ENCODE peak calls at places on chromosomes 11 and 22, in four cellular contexts. Z, C, U and J are unnamed samples.
A peak's percentile ranks its signal among the peaks of the same experiment; 100 is the strongest.

GRCh38 chr11:94134651-94135512 is 6.2 kb downstream of the PANX1 start:
- DNase-seq in Z (no peak), C (no peak), U (peak; percentile 76), J (no peak)

GRCh38 chr22:19216579-19216978 is 38.0 kb upstream of the SLC25A1 start:
- DNase-seq in Z (no peak), C (peak; percentile 12), U (no peak), J (no peak)

GRCh38 chr22:27476318-27476717 is 325.2 kb downstream of the MN1 start:
- DNase-seq in Z (no peak), C (no peak), U (no peak), J (no peak)

GRCh38 chr11:64251722-64251985 is 324 bp downstream of the PLCB3 start:
- DNase-seq in Z (no peak), C (no peak), U (no peak), J (no peak)

GRCh38 chr11:75072582-75072981 is 24.1 kb downstream of the OR2AT4 start:
- DNase-seq in Z (no peak), C (peak; percentile 53), U (peak; percentile 30), J (no peak)

GRCh38 chr11:78715639-78716311 is 141.1 kb upstream of the NARS2 start:
- DNase-seq in Z (peak; percentile 86), C (peak; percentile 57), U (peak; percentile 62), J (no peak)

GRCh38 chr11:9565822-9566560 is 7.5 kb upstream of the WEE1 start:
- DNase-seq in Z (no peak), C (peak; percentile 99), U (peak; percentile 97), J (peak; percentile 84)

GRCh38 chr11:12071574-12071973 is 38.8 kb upstream of the MICAL2 start:
- DNase-seq in Z (no peak), C (peak; percentile 27), U (no peak), J (no peak)

GRCh38 chr11:41534861-41535260 is 75.4 kb upstream of the LRRC4C start:
- DNase-seq in Z (no peak), C (no peak), U (no peak), J (no peak)

GRCh38 chr11:121590772-121591404 is 138.1 kb upstream of the SORL1-AS1 start:
- DNase-seq in Z (no peak), C (no peak), U (no peak), J (no peak)

GRCh38 chr22:42644422-42645340 is 4.3 kb upstream of the ATP5MGL start:
- DNase-seq in Z (no peak), C (no peak), U (no peak), J (no peak)

GRCh38 chr11:126969865-126970479 is 30.6 kb downstream of the KIRREL3 start:
- DNase-seq in Z (no peak), C (no peak), U (peak; percentile 8), J (no peak)

GRCh38 chr11:58068640-58069039 is 37.9 kb downstream of the OR6Q1 start:
- DNase-seq in Z (no peak), C (no peak), U (peak; percentile 12), J (no peak)

GRCh38 chr11:44363116-44363515 is 53.2 kb upstream of the ALX4 start:
- DNase-seq in Z (no peak), C (no peak), U (no peak), J (no peak)

GRCh38 chr11:123300874-123301695 is 106.0 kb upstream of the CLMP start:
- DNase-seq in Z (no peak), C (no peak), U (peak; percentile 6), J (peak; percentile 47)
- TF ChIP-seq HDAC6 in Z (no peak), C (no peak), U (no peak), J (no peak)

GRCh38 chr22:25448435-25449051 is 115.9 kb upstream of the GRK3 start:
- DNase-seq in Z (no peak), C (no peak), U (peak; percentile 33), J (no peak)
- TF ChIP-seq HDAC6 in Z (no peak), C (no peak), U (no peak), J (no peak)

GRCh38 chr22:38566726-38567504 is 3.1 kb downstream of the DMC1 start:
- DNase-seq in Z (peak; percentile 23), C (no peak), U (no peak), J (no peak)
- TF ChIP-seq HDAC6 in Z (no peak), C (no peak), U (no peak), J (no peak)

GRCh38 chr11:71485063-71485399 is 32.0 kb downstream of the NADSYN1 start:
- DNase-seq in Z (no peak), C (no peak), U (no peak), J (no peak)

GRCh38 chr11:71483689-71484088 is 30.7 kb downstream of the NADSYN1 start:
- DNase-seq in Z (no peak), C (no peak), U (no peak), J (no peak)

GRCh38 chr11:71485466-71485865 is 32.5 kb downstream of the NADSYN1 start:
- DNase-seq in Z (no peak), C (no peak), U (no peak), J (no peak)

GRCh38 chr11:71482746-71483364 is 29.9 kb downstream of the NADSYN1 start:
- DNase-seq in Z (no peak), C (no peak), U (no peak), J (no peak)

DNA sequence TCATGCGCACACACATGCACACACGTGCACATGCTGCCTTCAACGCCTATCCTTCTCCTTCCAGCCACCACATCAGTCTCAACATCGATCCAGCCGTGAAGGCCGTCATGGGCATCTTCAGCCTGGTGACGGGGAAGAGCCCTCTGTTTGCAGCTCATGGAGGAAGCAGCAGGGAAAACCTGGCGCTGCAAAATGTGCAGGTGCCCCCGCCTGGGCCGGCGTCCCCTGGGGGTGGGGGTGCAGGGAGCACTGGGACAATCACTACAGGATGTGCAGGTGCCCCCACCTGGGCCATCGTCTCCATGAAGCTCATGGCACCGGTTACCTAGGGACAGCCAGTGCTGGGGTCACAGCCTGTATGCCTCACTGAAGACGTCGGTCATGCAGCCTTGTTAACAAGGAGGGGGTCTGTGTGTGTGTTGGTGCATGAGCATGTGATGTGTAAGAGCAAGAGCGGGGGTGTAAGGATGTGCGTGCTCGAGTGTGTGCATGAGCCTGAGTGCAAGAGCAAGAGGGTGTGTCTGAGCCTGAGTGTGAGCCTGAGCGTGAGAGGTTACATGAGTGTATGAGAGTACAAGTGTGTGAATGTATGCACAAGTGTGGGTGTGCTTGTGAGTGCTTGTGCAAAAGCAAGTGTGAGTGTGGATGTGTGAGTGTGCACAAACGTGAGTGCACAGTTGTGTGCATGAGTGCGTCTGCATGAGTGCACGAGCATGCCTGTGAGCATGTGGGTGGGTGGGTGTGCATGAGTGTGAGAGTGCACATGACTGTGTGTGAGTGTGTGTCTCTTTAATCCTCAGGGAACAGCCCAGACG is 31.5 kb downstream of the NADSYN1 start:
- DNase-seq in Z (no peak), C (no peak), U (no peak), J (no peak)
- TF ChIP-seq HDAC6 in Z (no peak), C (no peak), U (no peak), J (no peak)

GRCh38 chr11:40129276-40129675 is 1330.2 kb downstream of the LRRC4C start:
- DNase-seq in Z (no peak), C (no peak), U (no peak), J (no peak)
- TF ChIP-seq HDAC6 in Z (no peak), C (no peak), U (no peak), J (no peak)

GRCh38 chr11:117748771-117749540 is 48.1 kb downstream of the DSCAML1 start:
- DNase-seq in Z (no peak), C (peak; percentile 89), U (no peak), J (no peak)
- TF ChIP-seq HDAC6 in Z (no peak), C (no peak), U (no peak), J (no peak)

DNA sequence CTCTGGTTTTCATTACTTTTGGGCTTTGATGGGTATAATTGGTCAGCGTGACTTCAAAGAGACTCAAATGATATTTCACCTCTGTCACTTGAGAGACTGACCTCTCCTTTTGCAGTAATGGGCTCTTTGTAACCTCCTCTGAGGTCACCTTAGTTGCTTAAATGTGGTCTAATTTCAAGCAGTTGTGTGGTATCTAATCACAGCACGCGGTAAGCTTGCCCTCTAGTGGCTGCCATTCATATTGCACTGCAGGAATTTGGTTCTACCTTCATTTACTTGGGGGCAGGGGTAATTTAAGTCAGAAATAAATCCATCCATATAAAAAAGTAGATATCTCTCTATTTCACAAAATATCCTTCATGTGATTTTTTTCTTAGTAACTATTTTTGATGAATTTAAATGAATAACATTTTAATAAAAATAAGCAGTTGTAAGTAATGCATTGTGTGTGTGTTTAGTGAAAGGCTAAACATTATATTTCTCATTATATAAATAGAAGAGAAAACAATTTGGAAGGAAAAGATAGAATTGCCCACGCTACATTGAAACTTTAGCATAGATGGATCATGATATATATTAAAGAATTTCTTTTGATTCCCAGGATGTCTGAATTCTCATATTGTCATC is 55.0 kb upstream of the ANO3 start:
- DNase-seq in Z (peak; percentile 79), C (peak; percentile 38), U (peak; percentile 57), J (no peak)
- TF ChIP-seq HDAC6 in Z (no peak), C (no peak), U (no peak), J (no peak)